ENCODE peak calls at places on chromosome 19, in ten cellular contexts. O is mucosa of gallbladder; T is fibroblast of the conjunctiva; G is NCI-H446; B is NCI-H1092; D is COR-L47; K is NCI-H774; I is stimulated activated CD8-positive, alpha-beta memory T cell treated with anti-CD3 and anti-CD28 coated beads, Interleukin-12 subunit alpha, Interleukin-12 subunit beta, amount 100 ng/mL, for 1 hour; F is astrocyte of the spinal cord; H is activated CD4-positive, alpha-beta T cell treated with anti-CD3 and anti-CD28 coated beads, Interleukin-2, amount 50 U/mL, for 1 hour. W is an unnamed sample.

GRCh38 chr19:51702754-51703654 is 9.9 kb downstream of the SPACA6 start:
- DNase-seq in O (peak), T (no peak), G (no peak), B (no peak), D (no peak), K (peak), I (no peak), F (no peak), H (no peak), W (peak)

GRCh38 chr19:4707956-4708650 is 15.5 kb downstream of the DPP9 start:
- DNase-seq in O (no peak), T (peak), G (no peak), B (no peak), D (no peak), K (no peak), I (no peak), F (peak), H (no peak), W (no peak)

GRCh38 chr19:48623556-48624066 is 4.3 kb downstream of the SPHK2 start:
- DNase-seq in O (no peak), T (no peak), G (no peak), B (no peak), D (no peak), K (no peak), I (no peak), F (no peak), H (no peak), W (no peak)

GRCh38 chr19:13169769-13170168 is 19.6 kb downstream of the IER2 start:
- DNase-seq in O (peak), T (no peak), G (no peak), B (no peak), D (no peak), K (no peak), I (no peak), F (peak), H (no peak), W (no peak)

GRCh38 chr19:17209126-17210036 is 5.8 kb upstream of the USE1 start:
- DNase-seq in O (no peak), T (no peak), G (no peak), B (no peak), D (no peak), K (peak), I (no peak), F (peak), H (peak), W (no peak)

GRCh38 chr19:17722655-17723240 is 3.5 kb downstream of the MAP1S start:
- DNase-seq in O (no peak), T (no peak), G (no peak), B (no peak), D (no peak), K (no peak), I (no peak), F (no peak), H (no peak), W (no peak)

GRCh38 chr19:33143897-33144405 is 12.0 kb downstream of the WDR88 start:
- DNase-seq in O (peak), T (peak), G (peak), B (peak), D (no peak), K (peak), I (peak), F (peak), H (peak), W (peak)

GRCh38 chr19:33778089-33778791 is 18.4 kb upstream of the KCTD15 start:
- DNase-seq in O (peak), T (peak), G (no peak), B (peak), D (peak), K (peak), I (peak), F (peak), H (peak), W (peak)

GRCh38 chr19:11265785-11266236 is 3.5 kb upstream of the DOCK6 start:
- DNase-seq in O (peak), T (no peak), G (no peak), B (no peak), D (peak), K (peak), I (no peak), F (peak), H (no peak), W (no peak)

GRCh38 chr19:19404879-19405860 is at the start of gene GATAD2A:
- DNase-seq in O (peak), T (peak), G (peak), B (peak), D (peak), K (peak), I (peak), F (peak), H (peak), W (peak)

GRCh38 chr19:18746393-18747167 is 44.5 kb downstream of the COMP start:
- DNase-seq in O (no peak), T (no peak), G (no peak), B (no peak), D (no peak), K (no peak), I (no peak), F (no peak), H (no peak), W (no peak)

GRCh38 chr19:14368011-14368513 is 13.2 kb upstream of the ADGRE5 start:
- DNase-seq in O (no peak), T (no peak), G (no peak), B (no peak), D (no peak), K (no peak), I (no peak), F (no peak), H (no peak), W (no peak)

GRCh38 chr19:3544742-3545668 is 6.0 kb downstream of the TEKTIP1 start:
- DNase-seq in O (peak), T (no peak), G (no peak), B (peak), D (no peak), K (peak), I (peak), F (peak), H (peak), W (peak)

W was measured in lung.